ENCODE peak calls at places on chromosomes 5 and 9, in four cellular contexts. F is GM23338, C is aorta, D is H9. P is an unnamed sample. For H3K27me3, the result is how much of the 10 kb centered on the place peaks cover.

GRCh38 chr5:157778121-157778805 is 34.8 kb downstream of the LSM11 start:
- DNase-seq in F (no peak), C (no peak), D (no peak), P (peak)

GRCh38 chr5:181140766-181141165 is 6.6 kb upstream of the OR2V2 start:
- DNase-seq in F (no peak), C (no peak), D (no peak), P (no peak)

GRCh38 chr9:38212016-38212415 is 143.0 kb upstream of the SHB start:
- DNase-seq in F (no peak), C (no peak), D (no peak), P (no peak)

GRCh38 chr9:119284118-119284517 is 85.1 kb downstream of the BRINP1 start:
- DNase-seq in F (peak), C (no peak), D (peak), P (no peak)

GRCh38 chr5:180139731-180140626 is 68.4 kb upstream of the RNF130 start:
- DNase-seq in F (no peak), C (no peak), D (no peak), P (no peak)

GRCh38 chr9:121725008-121725795 is 73.8 kb downstream of the DAB2IP start:
- DNase-seq in F (no peak), C (peak), D (no peak), P (peak)

GRCh38 chr9:92191801-92192200 is 76.6 kb upstream of the SPTLC1 start:
- DNase-seq in F (no peak), C (no peak), D (no peak), P (peak)

GRCh38 chr5:27472000-27472763 is 433.8 kb upstream of the CDH9 start:
- DNase-seq in F (peak), C (no peak), D (peak), P (no peak)

GRCh38 chr5:170216262-170216864 is 16.4 kb upstream of the C5orf58 start:
- DNase-seq in F (peak), C (no peak), D (no peak), P (peak)

GRCh38 chr5:74621492-74621891 is 19.0 kb downstream of the ENC1 start:
- DNase-seq in F (no peak), C (no peak), D (no peak), P (no peak)

GRCh38 chr9:93948456-93949072 is 6.6 kb downstream of the BARX1 start:
- DNase-seq in F (peak), C (no peak), D (peak), P (no peak)

GRCh38 chr9:4994166-4994890 is 9.3 kb downstream of the JAK2 start:
- DNase-seq in F (no peak), C (no peak), D (no peak), P (no peak)

GRCh38 chr5:147504001-147504400 is 5.9 kb downstream of the DPYSL3 start:
- DNase-seq in F (no peak), C (peak), D (no peak), P (no peak)

GRCh38 chr9:81559741-81560140 is 129.6 kb downstream of the TLE1 start:
- DNase-seq in F (no peak), C (no peak), D (no peak), P (peak)

GRCh38 chr9:128160603-128160987 is 530 bp downstream of the BBLN start:
- DNase-seq in F (peak), C (no peak), D (no peak), P (no peak)

GRCh38 chr5:130024006-130024405 is 119.7 kb downstream of the CHSY3 start:
- DNase-seq in F (no peak), C (no peak), D (no peak), P (no peak)

GRCh38 chr9:136674786-136675349 is 12.2 kb downstream of the EGFL7 start:
- DNase-seq in F (no peak), C (no peak), D (no peak), P (no peak)

GRCh38 chr5:5198815-5199214 is 58.7 kb downstream of the ADAMTS16 start:
- DNase-seq in F (no peak), C (no peak), D (no peak), P (no peak)

DNA sequence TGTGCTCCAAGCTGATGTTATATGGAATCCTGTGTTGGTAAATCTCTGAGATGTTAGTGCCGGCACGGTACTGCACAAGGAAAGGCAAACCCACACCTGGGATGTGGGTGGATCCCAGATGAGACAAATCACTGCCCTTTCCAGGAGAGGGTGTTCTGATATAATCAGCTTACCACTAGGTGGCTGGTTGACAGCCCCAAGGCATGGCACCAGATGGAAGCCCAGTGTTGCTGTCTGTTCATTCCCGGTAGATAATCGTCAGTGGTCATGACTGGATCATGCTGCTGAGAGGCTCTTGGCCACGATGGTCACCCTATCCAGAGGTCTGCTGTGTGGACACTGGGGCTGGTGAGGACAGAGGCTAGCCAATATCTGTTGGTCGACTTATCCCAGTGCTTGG is 184.0 kb downstream of the CACNA1B start:
- DNase-seq in F (no peak), C (no peak), D (no peak), P (no peak)
- H3K27me3 ChIP-seq in F (under half), C (under half), D (under half), P (under half)

GRCh38 chr9:14321517-14322125 is 7.7 kb upstream of the NFIB start:
- DNase-seq in F (peak), C (no peak), D (no peak), P (peak)
- H3K27me3 ChIP-seq in F (half or more), C (under half), D (under half), P (under half)

GRCh38 chr5:134902071-134902801 is 2.7 kb upstream of the PCBD2 start:
- DNase-seq in F (no peak), C (no peak), D (no peak), P (no peak)
- H3K27me3 ChIP-seq in F (under half), C (under half), D (under half), P (under half)

GRCh38 chr5:176740702-176741565 is 69.4 kb upstream of the UNC5A start:
- DNase-seq in F (no peak), C (no peak), D (peak), P (no peak)
- H3K27me3 ChIP-seq in F (under half), C (under half), D (under half), P (half or more)

GRCh38 chr5:2196989-2197531 is 314.3 kb upstream of the IRX4 start:
- DNase-seq in F (no peak), C (peak), D (no peak), P (no peak)

GRCh38 chr5:2201832-2202231 is 319.1 kb upstream of the IRX4 start:
- DNase-seq in F (no peak), C (no peak), D (no peak), P (no peak)

GRCh38 chr5:2201011-2201410 is 318.3 kb upstream of the IRX4 start:
- DNase-seq in F (no peak), C (no peak), D (no peak), P (no peak)

GRCh38 chr5:2200261-2200965 is 317.7 kb upstream of the IRX4 start:
- DNase-seq in F (no peak), C (peak), D (no peak), P (no peak)

DNA sequence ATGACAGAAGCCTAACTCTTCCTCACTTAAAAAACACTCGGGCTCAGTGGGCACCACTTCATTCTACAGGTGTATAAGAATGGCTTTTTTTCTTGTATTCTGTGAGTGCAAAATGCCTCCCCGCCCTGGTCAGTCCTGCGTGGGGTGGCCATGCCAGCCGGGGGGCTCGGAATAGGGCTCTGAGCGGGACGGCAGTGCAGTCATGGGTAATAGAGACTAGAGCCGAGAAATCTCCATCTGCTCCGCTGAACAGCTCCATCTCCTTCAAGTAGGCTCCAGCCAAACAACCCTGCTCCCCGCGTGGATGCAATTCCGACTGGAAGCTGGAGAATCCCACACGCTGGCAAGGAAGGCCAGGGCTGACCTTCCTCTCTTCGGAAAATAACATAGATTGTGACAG is 317.0 kb upstream of the IRX4 start:
- DNase-seq in F (no peak), C (peak), D (no peak), P (no peak)
- H3K27me3 ChIP-seq in F (under half), C (under half), D (under half), P (under half)

DNA sequence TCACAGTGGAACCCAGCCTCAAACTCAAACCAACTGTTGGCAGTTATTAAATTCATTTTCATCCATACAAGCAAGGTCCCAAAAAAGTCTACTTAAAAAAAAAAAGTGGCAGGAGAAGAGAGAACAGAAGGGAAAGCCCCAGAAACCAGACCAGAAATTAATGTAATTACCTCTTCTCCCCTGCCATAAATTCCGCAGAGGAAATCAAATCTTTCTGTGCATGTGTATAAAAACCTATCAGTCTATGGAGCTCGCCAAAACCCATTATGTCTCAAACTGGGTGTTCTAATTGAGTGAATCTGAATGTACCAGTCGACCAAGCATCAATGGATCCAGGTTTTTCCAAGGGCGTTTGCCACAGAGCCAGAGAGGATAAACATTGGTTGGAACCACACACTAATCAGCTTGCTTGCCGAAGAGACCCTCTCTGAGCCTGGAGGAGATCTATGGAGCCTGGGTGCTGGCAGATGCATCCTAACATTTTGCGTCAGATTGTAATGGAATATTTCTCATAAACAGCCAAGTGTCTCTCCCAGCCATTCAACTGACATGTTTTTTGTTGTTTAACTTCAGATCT is 7.9 kb upstream of the HAND1 start:
- DNase-seq in F (no peak), C (no peak), D (peak), P (no peak)
- H3K27me3 ChIP-seq in F (half or more), C (under half), D (half or more), P (half or more)

DNA sequence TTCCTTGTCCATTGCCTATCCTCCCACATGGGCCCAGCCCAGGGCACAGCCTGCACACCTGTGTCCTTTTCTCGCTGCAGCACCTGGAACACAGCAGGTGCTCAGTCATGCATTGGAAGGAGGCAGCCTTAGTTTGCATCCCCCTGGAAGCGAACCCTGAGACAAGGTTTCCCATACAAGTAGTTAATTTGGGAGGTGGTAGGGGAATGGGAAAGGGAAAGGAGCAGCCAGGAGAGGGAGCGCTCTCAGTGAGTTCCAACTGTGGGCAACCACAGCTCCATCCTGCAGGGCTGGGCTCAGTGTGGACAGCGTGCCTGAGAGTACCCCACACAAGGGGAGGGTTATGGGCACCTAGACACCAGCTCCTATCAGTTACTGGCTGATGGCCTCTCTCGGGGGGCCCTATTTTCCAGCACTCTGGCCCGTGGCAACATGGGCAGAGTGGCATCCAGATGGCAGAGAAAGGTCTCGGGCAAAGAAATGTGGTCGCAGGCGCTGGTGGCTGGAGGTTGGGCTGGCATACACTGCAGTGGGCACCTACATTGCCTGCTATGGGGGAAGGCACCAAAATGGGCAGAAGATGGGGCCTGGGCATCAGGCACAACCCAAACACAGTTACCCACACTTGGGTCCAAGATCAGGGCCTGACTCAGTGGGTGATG is 50.1 kb downstream of the TSPAN17 start:
- DNase-seq in F (peak), C (no peak), D (peak), P (no peak)
- H3K27me3 ChIP-seq in F (under half), C (under half), D (under half), P (half or more)

P was measured in foreskin keratinocyte.